ENCODE peak calls at places on chromosomes 16 and 17, in four cellular contexts. E is AG04450; O is BJ; X is CD8-positive, alpha-beta memory T cell. I is an unnamed sample.

GRCh38 chr17:40015005-40015997 is at the start of gene CSF3:
- DNase-seq in O (no peak), X (no peak), E (no peak), I (no peak)

GRCh38 chr17:29723283-29724047 is 100.8 kb upstream of the CORO6 start:
- DNase-seq in E (no peak), O (no peak), X (peak), I (no peak)

GRCh38 chr17:56629450-56630187 is 36.1 kb downstream of the NOG start:
- DNase-seq in X (no peak), O (no peak), E (peak), I (peak)

GRCh38 chr16:80449332-80449731 is 91.5 kb upstream of the DYNLRB2 start:
- DNase-seq in E (no peak), O (no peak), X (no peak), I (no peak)

GRCh38 chr16:75420987-75421819 is 12.1 kb downstream of the CFDP1 start:
- DNase-seq in O (no peak), E (no peak), X (no peak), I (peak)

GRCh38 chr17:77366558-77367245 is 225.9 kb downstream of the SEC14L1 start:
- DNase-seq in O (no peak), E (no peak), X (no peak), I (peak)

GRCh38 chr17:63652106-63652505 is 29.9 kb downstream of the MAP3K3 start:
- DNase-seq in E (no peak), O (no peak), X (no peak), I (no peak)

GRCh38 chr17:43401293-43401692 is 2.5 kb downstream of the ARL4D start:
- DNase-seq in X (no peak), O (no peak), E (peak), I (peak)

GRCh38 chr16:88761830-88762229 is 23.2 kb downstream of the PIEZO1 start:
- DNase-seq in E (no peak), X (no peak), O (no peak), I (no peak)

GRCh38 chr16:16004314-16004749 is 54.9 kb downstream of the ABCC1 start:
- DNase-seq in O (peak), X (no peak), E (peak), I (peak)

GRCh38 chr16:49150341-49150740 is 131.3 kb downstream of the CBLN1 start:
- DNase-seq in X (no peak), O (no peak), E (no peak), I (no peak)

GRCh38 chr17:15951368-15952047 is 6.6 kb downstream of the ADORA2B start:
- DNase-seq in O (no peak), E (no peak), X (no peak), I (no peak)

GRCh38 chr16:89478576-89479221 is 11.7 kb downstream of the ANKRD11 start:
- DNase-seq in E (no peak), X (no peak), O (no peak), I (peak)

GRCh38 chr17:7139400-7139799 is 24.8 kb upstream of the ASGR2 start:
- DNase-seq in X (no peak), O (no peak), E (no peak), I (no peak)

GRCh38 chr16:22386976-22387375 is 12.6 kb upstream of the CDR2 start:
- DNase-seq in X (no peak), O (peak), E (peak), I (peak)

GRCh38 chr17:28326114-28326513 is 7.1 kb downstream of the TMEM97 start:
- DNase-seq in X (no peak), O (no peak), E (no peak), I (no peak)

GRCh38 chr17:14011740-14012405 is 57.4 kb upstream of the COX10 start:
- DNase-seq in O (no peak), E (no peak), X (no peak), I (no peak)

GRCh38 chr16:85522842-85523601 is 90.1 kb upstream of the GSE1 start:
- DNase-seq in E (no peak), O (no peak), X (no peak), I (peak)

GRCh38 chr17:74480290-74480689 is 13.9 kb downstream of the CD300A start:
- DNase-seq in X (no peak), O (no peak), E (no peak), I (no peak)

GRCh38 chr17:47978324-47978723 is 7.4 kb downstream of the CDK5RAP3 start:
- DNase-seq in O (no peak), X (peak), E (peak), I (peak)

GRCh38 chr17:58337126-58337599 is 8.6 kb upstream of the TSPOAP1 start:
- DNase-seq in X (peak), O (no peak), E (no peak), I (no peak)

GRCh38 chr16:72763927-72764628 is 283.9 kb downstream of the ZFHX3 start:
- DNase-seq in E (no peak), O (no peak), X (no peak), I (no peak)

GRCh38 chr16:46691720-46692119 is 2.3 kb downstream of the ORC6 start:
- DNase-seq in X (no peak), O (no peak), E (no peak), I (peak)

GRCh38 chr17:2312736-2313135 is 9.0 kb downstream of the SRR start:
- DNase-seq in X (no peak), O (no peak), E (no peak), I (no peak)

GRCh38 chr17:10752696-10753095 is 22.9 kb upstream of the TMEM220 start:
- DNase-seq in X (no peak), E (no peak), O (no peak), I (no peak)

GRCh38 chr17:8055851-8056231 is 17.0 kb downstream of the ALOX15B start:
- DNase-seq in E (no peak), X (no peak), O (no peak), I (no peak)

GRCh38 chr17:82248815-82249638 is 20.2 kb downstream of the SLC16A3 start:
- DNase-seq in X (no peak), O (no peak), E (no peak), I (no peak)

GRCh38 chr16:57504001-57504400 is 17.7 kb upstream of the DOK4 start:
- DNase-seq in E (no peak), X (no peak), O (no peak), I (no peak)

GRCh38 chr16:75062135-75062943 is 54.2 kb downstream of the LDHD start:
- DNase-seq in O (no peak), E (no peak), X (no peak), I (no peak)

GRCh38 chr17:15436399-15437369 is 30.7 kb downstream of the CDRT4 start:
- DNase-seq in X (peak), O (no peak), E (peak), I (peak)

GRCh38 chr17:17152385-17152784 is 53.7 kb downstream of the PLD6 start:
- DNase-seq in X (no peak), E (no peak), O (no peak), I (peak)

GRCh38 chr17:17151055-17151454 is 55.1 kb downstream of the PLD6 start:
- DNase-seq in X (no peak), O (peak), E (peak), I (peak)

GRCh38 chr17:17151962-17152361 is 54.2 kb downstream of the PLD6 start:
- DNase-seq in E (peak), X (no peak), O (peak), I (peak)

GRCh38 chr17:17150450-17150804 is 55.7 kb downstream of the PLD6 start:
- DNase-seq in O (no peak), E (no peak), X (no peak), I (no peak)

DNA sequence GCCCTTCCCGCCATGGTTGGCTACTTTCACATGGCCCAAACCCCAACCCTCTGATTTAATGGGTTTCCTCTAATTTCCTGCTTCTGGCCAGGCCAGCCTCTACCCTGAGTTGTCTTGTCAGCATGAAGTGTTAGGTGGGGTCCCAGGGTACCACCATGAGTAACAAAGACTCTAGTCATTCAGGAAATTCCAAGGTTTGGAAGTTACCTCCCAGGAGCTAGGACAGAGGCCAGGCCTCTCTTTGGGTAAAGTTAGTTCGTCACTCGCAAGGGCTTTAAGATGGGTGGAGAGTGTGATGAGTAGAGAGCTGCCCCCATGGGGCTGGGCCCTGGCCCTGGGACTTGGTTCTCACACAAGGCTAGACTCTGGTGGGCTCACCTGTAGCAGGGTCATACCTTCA is 54.6 kb downstream of the PLD6 start:
- DNase-seq in O (peak), E (no peak), X (no peak), I (peak)
- H3K4me3 ChIP-seq in O (no peak), E (no peak), X (no peak), I (no peak)

GRCh38 chr16:2483160-2483559 is 8.2 kb downstream of the TBC1D24 start:
- DNase-seq in X (no peak), E (no peak), O (no peak), I (peak)

GRCh38 chr16:2480948-2481347 is 6.0 kb downstream of the TBC1D24 start:
- DNase-seq in O (no peak), E (no peak), X (no peak), I (no peak)

GRCh38 chr16:2481676-2482075 is 6.7 kb downstream of the TBC1D24 start:
- DNase-seq in E (no peak), O (no peak), X (no peak), I (no peak)

GRCh38 chr16:2483939-2484897 is 9.3 kb downstream of the TBC1D24 start:
- DNase-seq in X (no peak), O (no peak), E (no peak), I (no peak)

DNA sequence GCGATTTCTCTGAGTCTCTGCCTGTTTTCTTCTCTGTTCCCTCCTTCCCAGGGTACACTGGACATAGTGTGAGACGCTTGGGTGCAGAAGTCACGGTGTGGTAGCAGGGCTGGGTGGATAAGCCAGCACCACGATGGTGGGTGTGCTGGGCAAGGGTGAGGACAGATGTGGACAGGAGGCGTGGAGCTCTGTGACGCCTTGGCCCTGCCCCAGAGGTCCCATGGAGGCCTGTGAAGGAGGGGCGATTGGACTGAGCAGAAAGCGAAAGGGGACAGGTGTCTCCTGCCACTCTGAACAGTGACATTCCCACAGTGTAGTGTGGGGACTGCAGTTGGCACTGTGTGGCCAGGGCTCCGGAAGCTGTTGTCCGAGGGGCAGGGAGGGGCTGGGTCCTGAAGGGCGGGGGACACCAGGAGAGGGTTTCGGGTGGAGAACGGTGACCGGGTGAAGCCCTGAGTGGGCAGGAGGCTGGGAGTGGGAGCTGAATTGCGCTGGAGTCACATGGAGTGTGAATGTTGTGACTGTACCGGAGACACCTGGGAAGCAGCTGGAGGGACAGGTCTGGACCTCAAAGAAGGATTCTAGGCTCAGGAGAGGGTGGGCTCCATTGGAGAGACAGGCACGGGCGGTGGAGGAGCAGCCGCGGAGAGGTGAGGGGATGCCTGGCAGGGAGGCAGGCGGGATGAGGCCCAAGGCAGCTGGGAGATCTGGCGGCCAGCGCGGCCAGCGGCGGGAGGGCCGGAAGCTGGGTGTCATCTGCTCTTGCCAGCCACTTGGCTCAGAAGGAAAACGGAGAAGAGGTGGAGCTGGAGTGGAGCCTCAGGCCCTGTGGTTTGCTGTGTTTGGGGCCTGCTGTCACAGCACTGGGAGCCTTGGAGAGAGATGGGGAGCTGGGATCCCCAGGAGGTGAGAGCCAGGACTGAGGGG is 7.5 kb downstream of the TBC1D24 start:
- DNase-seq in O (no peak), X (no peak), E (no peak), I (peak)
- H3K4me3 ChIP-seq in O (peak), X (no peak), E (peak), I (peak)

DNA sequence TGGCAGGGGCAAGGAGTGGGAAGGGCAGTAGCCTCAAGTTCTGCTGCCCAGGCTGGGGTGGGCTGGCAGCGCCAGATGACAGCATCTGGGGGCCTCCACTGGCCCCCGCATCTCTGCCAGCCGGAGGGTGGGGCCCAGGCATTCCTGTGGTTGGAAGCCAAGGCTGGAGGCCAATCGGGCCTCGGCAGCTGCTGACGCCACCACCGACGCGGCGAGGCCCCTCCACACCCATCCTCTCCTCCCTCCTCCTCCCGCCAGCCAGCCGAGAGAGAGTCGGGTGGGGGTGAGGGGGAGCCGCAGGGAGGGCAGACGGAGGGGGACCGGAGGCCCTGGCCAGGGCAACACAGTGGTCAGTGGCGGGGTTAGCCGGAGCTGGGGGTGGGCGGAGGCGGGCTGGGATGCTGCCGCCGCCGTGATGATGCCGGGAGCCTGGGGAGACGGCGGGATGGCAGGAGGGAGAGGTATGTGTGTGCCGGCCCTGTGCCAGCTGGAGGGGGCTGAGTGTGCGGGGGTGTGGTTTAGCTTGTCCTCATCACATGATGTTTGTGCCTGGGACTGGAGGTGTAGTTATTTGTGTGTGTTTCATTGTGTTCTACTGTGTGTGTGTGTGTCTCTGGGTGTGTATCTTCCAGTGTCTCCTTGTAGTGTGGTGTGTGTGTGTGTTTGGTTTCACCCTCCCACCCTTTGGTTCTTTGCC is 36.6 kb downstream of the ARHGAP23 start:
- DNase-seq in X (no peak), E (peak), O (peak), I (peak)
- H3K4me3 ChIP-seq in X (no peak), E (peak), O (peak), I (peak)

GRCh38 chr16:8904018-8904430 is 21.9 kb downstream of the LITAFD start:
- DNase-seq in X (no peak), E (no peak), O (no peak), I (no peak)
- H3K4me3 ChIP-seq in X (no peak), E (no peak), O (no peak), I (no peak)

GRCh38 chr17:66892286-66892685 is 57.4 kb downstream of the CACNG5 start:
- DNase-seq in E (no peak), O (no peak), X (no peak), I (no peak)
- H3K4me3 ChIP-seq in E (no peak), O (no peak), X (no peak), I (no peak)

GRCh38 chr16:50251375-50252081 is 14.8 kb upstream of the ADCY7 start:
- DNase-seq in E (peak), X (no peak), O (peak), I (peak)

GRCh38 chr16:50246299-50247122 is 19.8 kb upstream of the ADCY7 start:
- DNase-seq in E (no peak), X (no peak), O (no peak), I (no peak)

GRCh38 chr16:50247906-50248608 is 18.3 kb upstream of the ADCY7 start:
- DNase-seq in E (no peak), X (no peak), O (no peak), I (no peak)

GRCh38 chr16:50247123-50247905 is 19.0 kb upstream of the ADCY7 start:
- DNase-seq in E (no peak), O (no peak), X (no peak), I (no peak)

GRCh38 chr16:50248845-50249244 is 17.5 kb upstream of the ADCY7 start:
- DNase-seq in X (no peak), O (no peak), E (no peak), I (no peak)
- H3K4me3 ChIP-seq in X (no peak), O (no peak), E (no peak), I (no peak)

I was measured in AG10803.